ENCODE peak calls at places on chromosomes 2 and 18, in eight cellular contexts. V is left ventricle myocardium inferior; L is stimulated activated CD8-positive, alpha-beta memory T cell treated with anti-CD3 and anti-CD28 coated beads, Interleukin-4, amount 100 ng/mL, for 4 hours; G is C1 segment of cervical spinal cord; N is A549; T is brain pericyte; F is T-helper 17 cell; B is Jurkat, Clone E6-1. U is an unnamed sample.
A peak's percentile ranks its signal among the peaks of the same experiment; 100 is the strongest.

GRCh38 chr2:142868281-142868762 is 9.1 kb upstream of the KYNU start:
- DNase-seq in V (peak; percentile 57), G (no peak), B (no peak), N (peak; percentile 94), T (no peak), F (no peak), L (no peak), U (no peak)

GRCh38 chr2:86068098-86069047 is 37.3 kb downstream of the POLR1A start:
- DNase-seq in G (no peak), F (no peak), N (peak; percentile 29), B (peak; percentile 77), V (no peak), T (no peak), L (no peak), U (peak; percentile 15)

GRCh38 chr18:32669549-32670165 is 103.2 kb downstream of the KLHL14 start:
- DNase-seq in N (peak; percentile 5), B (no peak), T (no peak), L (no peak), F (no peak), G (no peak), V (no peak), U (no peak)

GRCh38 chr18:55419939-55420664 is 167.9 kb downstream of the TCF4 start:
- DNase-seq in V (no peak), N (no peak), G (peak; percentile 28), L (no peak), B (no peak), F (no peak), T (no peak), U (no peak)

GRCh38 chr2:136305517-136306192 is 187.7 kb upstream of the CXCR4 start:
- DNase-seq in L (no peak), F (no peak), G (no peak), T (no peak), N (peak; percentile 10), V (no peak), B (peak; percentile 68), U (peak; percentile 34)

GRCh38 chr18:8706545-8706980 is 1.2 kb downstream of the MTCL1 start:
- DNase-seq in G (no peak), F (no peak), N (no peak), L (no peak), T (no peak), B (no peak), V (no peak), U (no peak)

GRCh38 chr2:79860233-79861058 is 347.6 kb downstream of the CTNNA2 start:
- DNase-seq in T (no peak), G (no peak), L (no peak), F (no peak), V (no peak), N (peak; percentile 54), B (peak; percentile 21), U (no peak)

GRCh38 chr2:119681868-119682220 is 2.8 kb downstream of the TMEM177 start:
- DNase-seq in V (no peak), T (no peak), L (no peak), G (no peak), N (no peak), F (no peak), B (no peak), U (no peak)

GRCh38 chr2:45890819-45891218 is 239.3 kb downstream of the PRKCE start:
- DNase-seq in L (no peak), V (no peak), F (no peak), T (no peak), N (no peak), B (peak; percentile 68), G (no peak), U (no peak)

GRCh38 chr2:49152824-49153223 is 1.5 kb downstream of the FSHR start:
- DNase-seq in T (no peak), N (no peak), L (no peak), F (no peak), B (no peak), G (no peak), V (no peak), U (no peak)

GRCh38 chr2:178331474-178332431 is 119.2 kb downstream of the PRKRA start:
- DNase-seq in T (no peak), V (no peak), L (no peak), G (no peak), F (no peak), B (no peak), N (no peak), U (no peak)

GRCh38 chr18:55838322-55838721 is 250.3 kb upstream of the TCF4 start:
- DNase-seq in G (no peak), F (no peak), V (no peak), L (no peak), T (no peak), N (no peak), B (no peak), U (no peak)

GRCh38 chr2:174836345-174836999 is 72.2 kb upstream of the CHRNA1 start:
- DNase-seq in T (peak; percentile 75), G (no peak), N (peak; percentile 52), V (no peak), L (no peak), F (no peak), B (no peak), U (no peak)

GRCh38 chr18:58887613-58887963 is 22.9 kb downstream of the ZNF532 start:
- DNase-seq in G (peak; percentile 23), L (no peak), F (no peak), T (no peak), V (peak; percentile 71), B (peak; percentile 17), N (no peak), U (no peak)

GRCh38 chr2:70946832-70947442 is 11.2 kb downstream of the ATP6V1B1 start:
- DNase-seq in L (peak; percentile 11), V (no peak), F (no peak), G (no peak), N (peak; percentile 71), T (no peak), B (peak; percentile 70), U (no peak)

GRCh38 chr2:45121236-45121927 is 112.1 kb upstream of the SIX2 start:
- DNase-seq in N (no peak), T (no peak), B (no peak), F (no peak), G (no peak), L (no peak), V (no peak), U (no peak)

GRCh38 chr2:215071676-215072075 is 66.8 kb downstream of the ABCA12 start:
- DNase-seq in N (peak; percentile 2), V (no peak), B (no peak), T (no peak), G (no peak), L (no peak), F (no peak), U (no peak)

GRCh38 chr18:811192-812122 is 585 bp downstream of the YES1 start:
- DNase-seq in V (peak; percentile 42), F (no peak), B (no peak), T (no peak), N (no peak), G (no peak), L (no peak), U (no peak)